ENCODE peak calls at places on chromosomes 4 and X, in eight cellular contexts. One of them, this sample, is unnamed.

GRCh38 chrX:140709421-140709846 is at the start of gene LINC00632:
- DNase-seq in uterus: no peak
- DNase-seq in CD8-positive, alpha-beta T cell: no peak
- DNase-seq in tibial artery: no peak
- DNase-seq in heart right ventricle: no peak
- DNase-seq in dorsolateral prefrontal cortex: peak
- DNase-seq in tibial nerve: no peak
- DNase-seq in SJCRH30: no peak
- DNase-seq in this sample: peak

GRCh38 chr4:30717208-30718020 is 2.8 kb upstream of the PCDH7 start:
- DNase-seq in dorsolateral prefrontal cortex: peak
- DNase-seq in CD8-positive, alpha-beta T cell: no peak
- DNase-seq in heart right ventricle: peak
- DNase-seq in SJCRH30: peak
- DNase-seq in tibial artery: peak
- DNase-seq in uterus: peak
- DNase-seq in tibial nerve: no peak
- DNase-seq in this sample: no peak

GRCh38 chr4:98939892-98940298 is 11.0 kb upstream of the EIF4E start:
- DNase-seq in heart right ventricle: no peak
- DNase-seq in tibial nerve: peak
- DNase-seq in tibial artery: no peak
- DNase-seq in uterus: no peak
- DNase-seq in CD8-positive, alpha-beta T cell: no peak
- DNase-seq in SJCRH30: peak
- DNase-seq in dorsolateral prefrontal cortex: no peak
- DNase-seq in this sample: no peak

GRCh38 chr4:26139310-26139924 is 181.4 kb upstream of the RBPJ start:
- DNase-seq in CD8-positive, alpha-beta T cell: no peak
- DNase-seq in dorsolateral prefrontal cortex: no peak
- DNase-seq in heart right ventricle: no peak
- DNase-seq in SJCRH30: no peak
- DNase-seq in tibial nerve: no peak
- DNase-seq in uterus: no peak
- DNase-seq in tibial artery: no peak
- DNase-seq in this sample: no peak

GRCh38 chrX:153633607-153634180 is 13.3 kb upstream of the DUSP9 start:
- DNase-seq in tibial nerve: no peak
- DNase-seq in uterus: no peak
- DNase-seq in SJCRH30: no peak
- DNase-seq in heart right ventricle: no peak
- DNase-seq in tibial artery: no peak
- DNase-seq in CD8-positive, alpha-beta T cell: no peak
- DNase-seq in dorsolateral prefrontal cortex: no peak
- DNase-seq in this sample: no peak

GRCh38 chr4:124631760-124632159 is 80.8 kb downstream of the ANKRD50 start:
- DNase-seq in tibial nerve: peak
- DNase-seq in SJCRH30: peak
- DNase-seq in CD8-positive, alpha-beta T cell: no peak
- DNase-seq in dorsolateral prefrontal cortex: no peak
- DNase-seq in uterus: no peak
- DNase-seq in heart right ventricle: no peak
- DNase-seq in tibial artery: peak
- DNase-seq in this sample: no peak

GRCh38 chr4:28225005-28225404 is 1364.4 kb downstream of the STIM2 start:
- DNase-seq in tibial nerve: no peak
- DNase-seq in SJCRH30: peak
- DNase-seq in CD8-positive, alpha-beta T cell: no peak
- DNase-seq in heart right ventricle: no peak
- DNase-seq in dorsolateral prefrontal cortex: peak
- DNase-seq in uterus: no peak
- DNase-seq in tibial artery: no peak
- DNase-seq in this sample: peak

GRCh38 chr4:88843067-88843723 is 145.6 kb upstream of the NAP1L5 start:
- DNase-seq in tibial nerve: no peak
- DNase-seq in heart right ventricle: no peak
- DNase-seq in SJCRH30: no peak
- DNase-seq in dorsolateral prefrontal cortex: no peak
- DNase-seq in uterus: no peak
- DNase-seq in tibial artery: no peak
- DNase-seq in CD8-positive, alpha-beta T cell: no peak
- DNase-seq in this sample: no peak

GRCh38 chrX:109619816-109620215 is 5.2 kb downstream of the KCNE5 start:
- DNase-seq in dorsolateral prefrontal cortex: no peak
- DNase-seq in tibial nerve: no peak
- DNase-seq in SJCRH30: no peak
- DNase-seq in CD8-positive, alpha-beta T cell: no peak
- DNase-seq in uterus: no peak
- DNase-seq in tibial artery: no peak
- DNase-seq in heart right ventricle: no peak
- DNase-seq in this sample: no peak

GRCh38 chrX:154979671-154980070 is 42.9 kb downstream of the F8 start:
- DNase-seq in SJCRH30: no peak
- DNase-seq in tibial nerve: no peak
- DNase-seq in heart right ventricle: no peak
- DNase-seq in uterus: no peak
- DNase-seq in CD8-positive, alpha-beta T cell: no peak
- DNase-seq in tibial artery: no peak
- DNase-seq in dorsolateral prefrontal cortex: no peak
- DNase-seq in this sample: no peak

GRCh38 chr4:38860788-38861424 is 4.3 kb upstream of the TLR6 start:
- DNase-seq in tibial nerve: no peak
- DNase-seq in tibial artery: no peak
- DNase-seq in CD8-positive, alpha-beta T cell: peak
- DNase-seq in uterus: no peak
- DNase-seq in heart right ventricle: no peak
- DNase-seq in SJCRH30: peak
- DNase-seq in dorsolateral prefrontal cortex: no peak
- DNase-seq in this sample: no peak

GRCh38 chr4:76279462-76279861 is 27.1 kb upstream of the STBD1 start:
- DNase-seq in heart right ventricle: no peak
- DNase-seq in dorsolateral prefrontal cortex: no peak
- DNase-seq in tibial artery: no peak
- DNase-seq in CD8-positive, alpha-beta T cell: peak
- DNase-seq in SJCRH30: no peak
- DNase-seq in tibial nerve: no peak
- DNase-seq in uterus: no peak
- DNase-seq in this sample: no peak

GRCh38 chr4:139768913-139769312 is 103.3 kb downstream of the MGST2 start:
- DNase-seq in uterus: no peak
- DNase-seq in dorsolateral prefrontal cortex: no peak
- DNase-seq in SJCRH30: no peak
- DNase-seq in heart right ventricle: no peak
- DNase-seq in CD8-positive, alpha-beta T cell: no peak
- DNase-seq in tibial nerve: no peak
- DNase-seq in tibial artery: no peak
- DNase-seq in this sample: no peak

GRCh38 chr4:184932343-184932742 is 85.9 kb upstream of the HELT start:
- DNase-seq in uterus: no peak
- DNase-seq in dorsolateral prefrontal cortex: no peak
- DNase-seq in tibial nerve: no peak
- DNase-seq in tibial artery: no peak
- DNase-seq in SJCRH30: peak
- DNase-seq in CD8-positive, alpha-beta T cell: no peak
- DNase-seq in heart right ventricle: peak
- DNase-seq in this sample: no peak

GRCh38 chr4:3780347-3781171 is 14.4 kb downstream of the ADRA2C start:
- DNase-seq in dorsolateral prefrontal cortex: no peak
- DNase-seq in tibial nerve: no peak
- DNase-seq in CD8-positive, alpha-beta T cell: no peak
- DNase-seq in heart right ventricle: no peak
- DNase-seq in tibial artery: no peak
- DNase-seq in SJCRH30: peak
- DNase-seq in uterus: no peak
- DNase-seq in this sample: no peak

GRCh38 chr4:122783301-122784215 is 43.1 kb upstream of the FGF2 start:
- DNase-seq in uterus: no peak
- DNase-seq in heart right ventricle: peak
- DNase-seq in CD8-positive, alpha-beta T cell: no peak
- DNase-seq in tibial nerve: no peak
- DNase-seq in dorsolateral prefrontal cortex: no peak
- DNase-seq in SJCRH30: peak
- DNase-seq in tibial artery: peak
- DNase-seq in this sample: no peak

GRCh38 chrX:49037883-49038475 is 5.2 kb downstream of the TFE3 start:
- DNase-seq in CD8-positive, alpha-beta T cell: no peak
- DNase-seq in dorsolateral prefrontal cortex: no peak
- DNase-seq in tibial nerve: no peak
- DNase-seq in heart right ventricle: no peak
- DNase-seq in uterus: no peak
- DNase-seq in SJCRH30: no peak
- DNase-seq in tibial artery: no peak
- DNase-seq in this sample: no peak

GRCh38 chr4:155666701-155667537 is at the start of gene GUCY1A1:
- DNase-seq in dorsolateral prefrontal cortex: no peak
- DNase-seq in tibial nerve: no peak
- DNase-seq in tibial artery: peak
- DNase-seq in heart right ventricle: peak
- DNase-seq in SJCRH30: no peak
- DNase-seq in uterus: peak
- DNase-seq in CD8-positive, alpha-beta T cell: peak
- DNase-seq in this sample: peak

GRCh38 chr4:37827802-37828321 is 1.4 kb downstream of the PGM2 start:
- DNase-seq in dorsolateral prefrontal cortex: no peak
- DNase-seq in uterus: no peak
- DNase-seq in tibial nerve: no peak
- DNase-seq in SJCRH30: no peak
- DNase-seq in heart right ventricle: no peak
- DNase-seq in tibial artery: no peak
- DNase-seq in CD8-positive, alpha-beta T cell: no peak
- DNase-seq in this sample: no peak

GRCh38 chrX:154477891-154478477 is 1.1 kb downstream of the LAGE3 start:
- DNase-seq in heart right ventricle: no peak
- DNase-seq in uterus: no peak
- DNase-seq in CD8-positive, alpha-beta T cell: no peak
- DNase-seq in tibial nerve: no peak
- DNase-seq in SJCRH30: no peak
- DNase-seq in dorsolateral prefrontal cortex: no peak
- DNase-seq in tibial artery: no peak
- DNase-seq in this sample: no peak

GRCh38 chr4:21013501-21013900 is 313.2 kb downstream of the PACRGL start:
- DNase-seq in heart right ventricle: no peak
- DNase-seq in tibial nerve: no peak
- DNase-seq in CD8-positive, alpha-beta T cell: no peak
- DNase-seq in uterus: no peak
- DNase-seq in tibial artery: no peak
- DNase-seq in SJCRH30: no peak
- DNase-seq in dorsolateral prefrontal cortex: no peak
- DNase-seq in this sample: no peak

GRCh38 chr4:76950052-76950845 is 697 bp downstream of the SEPTIN11 start:
- DNase-seq in uterus: peak
- DNase-seq in heart right ventricle: peak
- DNase-seq in dorsolateral prefrontal cortex: peak
- DNase-seq in tibial artery: peak
- DNase-seq in SJCRH30: peak
- DNase-seq in CD8-positive, alpha-beta T cell: peak
- DNase-seq in tibial nerve: peak
- DNase-seq in this sample: peak

GRCh38 chr4:182916483-182917181 is 554 bp downstream of the DCTD start:
- DNase-seq in uterus: peak
- DNase-seq in tibial nerve: peak
- DNase-seq in SJCRH30: peak
- DNase-seq in tibial artery: peak
- DNase-seq in dorsolateral prefrontal cortex: no peak
- DNase-seq in CD8-positive, alpha-beta T cell: peak
- DNase-seq in heart right ventricle: peak
- DNase-seq in this sample: peak

GRCh38 chr4:39043697-39044363 is 11.6 kb upstream of the TMEM156 start:
- DNase-seq in heart right ventricle: no peak
- DNase-seq in tibial artery: no peak
- DNase-seq in tibial nerve: no peak
- DNase-seq in uterus: no peak
- DNase-seq in dorsolateral prefrontal cortex: no peak
- DNase-seq in SJCRH30: peak
- DNase-seq in CD8-positive, alpha-beta T cell: no peak
- DNase-seq in this sample: no peak

GRCh38 chr4:74543247-74543670 is 98.3 kb downstream of the AREG start:
- DNase-seq in CD8-positive, alpha-beta T cell: no peak
- DNase-seq in uterus: no peak
- DNase-seq in tibial artery: no peak
- DNase-seq in heart right ventricle: no peak
- DNase-seq in SJCRH30: no peak
- DNase-seq in dorsolateral prefrontal cortex: no peak
- DNase-seq in tibial nerve: no peak
- DNase-seq in this sample: no peak

DNA sequence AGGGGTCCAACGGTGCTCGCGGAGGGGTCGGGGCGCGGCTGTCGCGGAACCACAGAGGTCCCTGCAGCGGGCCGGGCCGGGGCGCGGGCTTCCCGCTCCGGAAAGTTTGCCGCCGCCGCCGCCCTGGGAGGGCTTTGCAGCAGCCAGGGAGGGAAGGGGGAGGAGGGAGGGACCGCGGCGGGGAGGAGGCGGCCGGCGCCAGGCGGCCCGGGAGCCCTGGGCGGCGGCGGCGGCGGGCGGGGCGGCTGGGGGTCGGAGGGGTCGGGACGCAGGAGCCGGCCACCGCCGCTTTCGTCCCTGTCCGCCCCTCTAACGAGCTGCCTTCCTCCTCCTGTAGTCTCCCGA is 375 bp downstream of the FGFR3 start:
- DNase-seq in SJCRH30: peak
- DNase-seq in heart right ventricle: peak
- DNase-seq in uterus: peak
- DNase-seq in tibial artery: no peak
- DNase-seq in dorsolateral prefrontal cortex: no peak
- DNase-seq in CD8-positive, alpha-beta T cell: peak
- DNase-seq in tibial nerve: no peak
- DNase-seq in this sample: no peak
- H3K27ac ChIP-seq in SJCRH30: no peak
- H3K27ac ChIP-seq in heart right ventricle: no peak
- H3K27ac ChIP-seq in uterus: no peak
- H3K27ac ChIP-seq in tibial artery: no peak
- H3K27ac ChIP-seq in dorsolateral prefrontal cortex: no peak
- H3K27ac ChIP-seq in CD8-positive, alpha-beta T cell: no peak
- H3K27ac ChIP-seq in tibial nerve: no peak
- H3K27ac ChIP-seq in this sample: no peak

GRCh38 chrX:29233592-29234179 is 646.4 kb downstream of the IL1RAPL1 start:
- DNase-seq in dorsolateral prefrontal cortex: no peak
- DNase-seq in tibial nerve: no peak
- DNase-seq in CD8-positive, alpha-beta T cell: no peak
- DNase-seq in uterus: no peak
- DNase-seq in heart right ventricle: no peak
- DNase-seq in SJCRH30: no peak
- DNase-seq in tibial artery: no peak
- DNase-seq in this sample: no peak
- H3K27ac ChIP-seq in dorsolateral prefrontal cortex: no peak
- H3K27ac ChIP-seq in tibial nerve: no peak
- H3K27ac ChIP-seq in CD8-positive, alpha-beta T cell: no peak
- H3K27ac ChIP-seq in uterus: no peak
- H3K27ac ChIP-seq in heart right ventricle: no peak
- H3K27ac ChIP-seq in SJCRH30: no peak
- H3K27ac ChIP-seq in tibial artery: no peak
- H3K27ac ChIP-seq in this sample: no peak

GRCh38 chr4:105145913-105146285 is 777 bp upstream of the TET2 start:
- DNase-seq in CD8-positive, alpha-beta T cell: peak
- DNase-seq in tibial nerve: no peak
- DNase-seq in SJCRH30: no peak
- DNase-seq in dorsolateral prefrontal cortex: no peak
- DNase-seq in uterus: peak
- DNase-seq in tibial artery: peak
- DNase-seq in heart right ventricle: peak
- DNase-seq in this sample: peak
- H3K27ac ChIP-seq in CD8-positive, alpha-beta T cell: peak
- H3K27ac ChIP-seq in tibial nerve: peak
- H3K27ac ChIP-seq in SJCRH30: peak
- H3K27ac ChIP-seq in dorsolateral prefrontal cortex: peak
- H3K27ac ChIP-seq in uterus: peak
- H3K27ac ChIP-seq in tibial artery: peak
- H3K27ac ChIP-seq in heart right ventricle: peak
- H3K27ac ChIP-seq in this sample: peak

GRCh38 chr4:11729548-11729947 is 300.9 kb upstream of the HS3ST1 start:
- DNase-seq in CD8-positive, alpha-beta T cell: no peak
- DNase-seq in dorsolateral prefrontal cortex: no peak
- DNase-seq in tibial nerve: no peak
- DNase-seq in tibial artery: no peak
- DNase-seq in SJCRH30: no peak
- DNase-seq in heart right ventricle: no peak
- DNase-seq in uterus: no peak
- DNase-seq in this sample: no peak
- H3K27ac ChIP-seq in CD8-positive, alpha-beta T cell: no peak
- H3K27ac ChIP-seq in dorsolateral prefrontal cortex: no peak
- H3K27ac ChIP-seq in tibial nerve: no peak
- H3K27ac ChIP-seq in tibial artery: no peak
- H3K27ac ChIP-seq in SJCRH30: no peak
- H3K27ac ChIP-seq in heart right ventricle: no peak
- H3K27ac ChIP-seq in uterus: no peak
- H3K27ac ChIP-seq in this sample: no peak

This sample was measured in caudate nucleus.